ENCODE peak calls at places on chromosomes 4 and X, in six cellular contexts. One of them, this sample, is unnamed.

GRCh38 chrX:38754102-38754790 is 47.0 kb upstream of the MID1IP1 start:
- DNase-seq in EL: peak; percentile 34
- DNase-seq in esophagus squamous epithelium: no peak
- DNase-seq in germinal center: peak; percentile 2
- DNase-seq in Peyer's patch: peak; percentile 54
- DNase-seq in ELR: peak; percentile 41
- DNase-seq in this sample: peak; percentile 60

GRCh38 chrX:100748133-100748532 is 16.2 kb upstream of the SYTL4 start:
- DNase-seq in EL: peak; percentile 37
- DNase-seq in esophagus squamous epithelium: no peak
- DNase-seq in germinal center: no peak
- DNase-seq in Peyer's patch: no peak
- DNase-seq in ELR: peak; percentile 79
- DNase-seq in this sample: no peak

GRCh38 chr4:80434238-80434637 is 98.7 kb downstream of the CFAP299 start:
- DNase-seq in EL: peak; percentile 28
- DNase-seq in esophagus squamous epithelium: no peak
- DNase-seq in germinal center: no peak
- DNase-seq in Peyer's patch: no peak
- DNase-seq in ELR: peak; percentile 40
- DNase-seq in this sample: no peak

GRCh38 chrX:150664290-150664689 is 28.9 kb upstream of the MTMR1 start:
- DNase-seq in EL: peak; percentile 2
- DNase-seq in esophagus squamous epithelium: no peak
- DNase-seq in germinal center: no peak
- DNase-seq in Peyer's patch: no peak
- DNase-seq in ELR: no peak
- DNase-seq in this sample: no peak

GRCh38 chrX:51144828-51145442 is 187.7 kb upstream of the NUDT10 start:
- DNase-seq in EL: peak; percentile 12
- DNase-seq in esophagus squamous epithelium: no peak
- DNase-seq in germinal center: peak; percentile 31
- DNase-seq in Peyer's patch: peak; percentile 51
- DNase-seq in ELR: peak; percentile 10
- DNase-seq in this sample: peak; percentile 86

GRCh38 chr4:79607979-79608378 is 200.0 kb upstream of the GK2 start:
- DNase-seq in EL: no peak
- DNase-seq in esophagus squamous epithelium: no peak
- DNase-seq in germinal center: no peak
- DNase-seq in Peyer's patch: no peak
- DNase-seq in ELR: no peak
- DNase-seq in this sample: no peak

GRCh38 chr4:120895554-120895953 is 27.0 kb downstream of the PRDM5 start:
- DNase-seq in EL: no peak
- DNase-seq in esophagus squamous epithelium: no peak
- DNase-seq in germinal center: no peak
- DNase-seq in Peyer's patch: no peak
- DNase-seq in ELR: no peak
- DNase-seq in this sample: no peak

GRCh38 chr4:135201081-135201480 is 999.5 kb upstream of the PABPC4L start:
- DNase-seq in EL: peak; percentile 45
- DNase-seq in esophagus squamous epithelium: no peak
- DNase-seq in germinal center: no peak
- DNase-seq in Peyer's patch: no peak
- DNase-seq in ELR: peak; percentile 9
- DNase-seq in this sample: no peak

GRCh38 chr4:77817304-77818076 is 1.7 kb downstream of the CNOT6L start:
- DNase-seq in EL: peak; percentile 15
- DNase-seq in esophagus squamous epithelium: no peak
- DNase-seq in germinal center: no peak
- DNase-seq in Peyer's patch: peak; percentile 66
- DNase-seq in ELR: peak; percentile 5
- DNase-seq in this sample: no peak

GRCh38 chrX:19829817-19830216 is 57.6 kb downstream of the SH3KBP1 start:
- DNase-seq in EL: no peak
- DNase-seq in esophagus squamous epithelium: no peak
- DNase-seq in germinal center: no peak
- DNase-seq in Peyer's patch: no peak
- DNase-seq in ELR: no peak
- DNase-seq in this sample: peak; percentile 42

GRCh38 chrX:18360867-18361266 is 6.4 kb upstream of the SCML2 start:
- DNase-seq in EL: peak; percentile 8
- DNase-seq in esophagus squamous epithelium: no peak
- DNase-seq in germinal center: no peak
- DNase-seq in Peyer's patch: no peak
- DNase-seq in ELR: peak; percentile 12
- DNase-seq in this sample: no peak

GRCh38 chr4:35503435-35503834 is 740.9 kb downstream of the ARAP2 start:
- DNase-seq in EL: no peak
- DNase-seq in esophagus squamous epithelium: no peak
- DNase-seq in germinal center: no peak
- DNase-seq in Peyer's patch: no peak
- DNase-seq in ELR: no peak
- DNase-seq in this sample: no peak

GRCh38 chrX:119015407-119016242 is 41.2 kb downstream of the LONRF3 start:
- DNase-seq in EL: peak; percentile 91
- DNase-seq in esophagus squamous epithelium: no peak
- DNase-seq in germinal center: peak; percentile 3
- DNase-seq in Peyer's patch: peak; percentile 59
- DNase-seq in ELR: peak; percentile 95
- DNase-seq in this sample: peak; percentile 15

GRCh38 chr4:180635276-180635675 is 1607.9 kb upstream of the TENM3 start:
- DNase-seq in EL: no peak
- DNase-seq in esophagus squamous epithelium: no peak
- DNase-seq in germinal center: no peak
- DNase-seq in Peyer's patch: no peak
- DNase-seq in ELR: peak; percentile 56
- DNase-seq in this sample: no peak

GRCh38 chr4:153151535-153152452 is 52.4 kb upstream of the TRIM2 start:
- DNase-seq in EL: no peak
- DNase-seq in esophagus squamous epithelium: no peak
- DNase-seq in germinal center: peak; percentile 51
- DNase-seq in Peyer's patch: peak; percentile 68
- DNase-seq in ELR: no peak
- DNase-seq in this sample: peak; percentile 96

GRCh38 chrX:134908235-134908834 is 82.5 kb upstream of the SMIM10 start:
- DNase-seq in EL: peak; percentile 41
- DNase-seq in esophagus squamous epithelium: no peak
- DNase-seq in germinal center: no peak
- DNase-seq in Peyer's patch: no peak
- DNase-seq in ELR: peak; percentile 55
- DNase-seq in this sample: peak; percentile 6

GRCh38 chrX:14409341-14409740 is 120.0 kb upstream of the GLRA2 start:
- DNase-seq in EL: peak; percentile 21
- DNase-seq in esophagus squamous epithelium: no peak
- DNase-seq in germinal center: no peak
- DNase-seq in Peyer's patch: peak; percentile 47
- DNase-seq in ELR: peak; percentile 4
- DNase-seq in this sample: no peak

GRCh38 chr4:183905593-183906485 is 732 bp downstream of the STOX2 start:
- DNase-seq in EL: no peak
- DNase-seq in esophagus squamous epithelium: no peak
- DNase-seq in germinal center: peak; percentile 14
- DNase-seq in Peyer's patch: peak; percentile 46
- DNase-seq in ELR: no peak
- DNase-seq in this sample: peak; percentile 89

GRCh38 chr4:48635310-48635709 is 144.8 kb downstream of the FRYL start:
- DNase-seq in EL: peak; percentile 58
- DNase-seq in esophagus squamous epithelium: no peak
- DNase-seq in germinal center: no peak
- DNase-seq in Peyer's patch: no peak
- DNase-seq in ELR: peak; percentile 68
- DNase-seq in this sample: peak; percentile 37

GRCh38 chr4:184548321-184548650 is 73.9 kb upstream of the IRF2 start:
- DNase-seq in EL: no peak
- DNase-seq in esophagus squamous epithelium: no peak
- DNase-seq in germinal center: no peak
- DNase-seq in Peyer's patch: no peak
- DNase-seq in ELR: no peak
- DNase-seq in this sample: no peak

GRCh38 chrX:551306-551705 is 79.3 kb upstream of the SHOX start:
- DNase-seq in EL: no peak
- DNase-seq in esophagus squamous epithelium: no peak
- DNase-seq in germinal center: no peak
- DNase-seq in Peyer's patch: no peak
- DNase-seq in ELR: no peak
- DNase-seq in this sample: no peak

GRCh38 chr4:92184566-92184965 is 119.2 kb upstream of the GRID2 start:
- DNase-seq in EL: no peak
- DNase-seq in esophagus squamous epithelium: no peak
- DNase-seq in germinal center: no peak
- DNase-seq in Peyer's patch: no peak
- DNase-seq in ELR: no peak
- DNase-seq in this sample: no peak

GRCh38 chrX:109472939-109473713 is 8.8 kb downstream of the GUCY2F start:
- DNase-seq in EL: peak; percentile 16
- DNase-seq in esophagus squamous epithelium: no peak
- DNase-seq in germinal center: peak; percentile 2
- DNase-seq in Peyer's patch: no peak
- DNase-seq in ELR: peak; percentile 28
- DNase-seq in this sample: peak; percentile 77

GRCh38 chrX:39936886-39937770 is 160.6 kb downstream of the BCOR start:
- DNase-seq in EL: no peak
- DNase-seq in esophagus squamous epithelium: no peak
- DNase-seq in germinal center: no peak
- DNase-seq in Peyer's patch: no peak
- DNase-seq in ELR: no peak
- DNase-seq in this sample: no peak

GRCh38 chr4:143390764-143391163 is 54.1 kb downstream of the GAB1 start:
- DNase-seq in EL: no peak
- DNase-seq in esophagus squamous epithelium: no peak
- DNase-seq in germinal center: no peak
- DNase-seq in Peyer's patch: peak; percentile 66
- DNase-seq in ELR: no peak
- DNase-seq in this sample: no peak

GRCh38 chr4:149264093-149264733 is 551.4 kb downstream of the IQCM start:
- DNase-seq in EL: peak; percentile 60
- DNase-seq in esophagus squamous epithelium: no peak
- DNase-seq in germinal center: no peak
- DNase-seq in Peyer's patch: peak; percentile 62
- DNase-seq in ELR: peak; percentile 69
- DNase-seq in this sample: peak; percentile 73